ENCODE peak calls at places on chromosomes 7 and 10, in nine cellular contexts. O, I, V, B, N, G, W, K and R are unnamed samples.

GRCh38 chr7:46080595-46081159 is 159.6 kb upstream of the IGFBP3 start:
- DNase-seq in O (no peak), I (no peak), V (no peak), B (no peak), N (no peak), G (no peak), W (no peak), K (no peak), R (no peak)

GRCh38 chr7:17781491-17782215 is 158.6 kb downstream of the SNX13 start:
- DNase-seq in O (peak; percentile 81), I (no peak), V (peak; percentile 38), B (peak; percentile 42), N (peak; percentile 70), G (no peak), W (no peak), K (no peak), R (no peak)

GRCh38 chr10:89262331-89263020 is 10.9 kb upstream of the LIPA start:
- DNase-seq in O (no peak), I (no peak), V (no peak), B (no peak), N (no peak), G (no peak), W (no peak), K (no peak), R (no peak)

GRCh38 chr7:134515569-134516468 is 11.5 kb upstream of the AKR1B10 start:
- DNase-seq in O (peak; percentile 78), I (no peak), V (peak; percentile 87), B (peak; percentile 48), N (peak; percentile 64), G (no peak), W (no peak), K (no peak), R (no peak)

GRCh38 chr10:14588084-14588937 is 186.4 kb downstream of the FAM107B start:
- DNase-seq in O (peak; percentile 96), I (peak; percentile 50), V (no peak), B (peak; percentile 96), N (peak; percentile 89), G (no peak), W (no peak), K (peak; percentile 72), R (no peak)

GRCh38 chr10:93383562-93383981 is 98.6 kb downstream of the MYOF start:
- DNase-seq in O (peak; percentile 91), I (no peak), V (no peak), B (peak; percentile 72), N (peak; percentile 86), G (no peak), W (no peak), K (no peak), R (no peak)

GRCh38 chr7:65927489-65928448 is 54.2 kb downstream of the GUSB start:
- DNase-seq in O (no peak), I (no peak), V (no peak), B (no peak), N (no peak), G (no peak), W (no peak), K (no peak), R (no peak)

GRCh38 chr7:93047514-93048099 is 70.2 kb downstream of the SAMD9 start:
- DNase-seq in O (no peak), I (no peak), V (no peak), B (no peak), N (no peak), G (no peak), W (no peak), K (no peak), R (no peak)

GRCh38 chr10:78277734-78278404 is 244.2 kb downstream of the RPS24 start:
- DNase-seq in O (peak; percentile 9), I (no peak), V (no peak), B (peak; percentile 46), N (no peak), G (peak; percentile 95), W (no peak), K (no peak), R (no peak)

GRCh38 chr7:46932656-46933424 is 649.1 kb downstream of the TNS3 start:
- DNase-seq in O (peak; percentile 91), I (no peak), V (peak; percentile 21), B (peak; percentile 93), N (peak; percentile 79), G (no peak), W (no peak), K (no peak), R (no peak)

GRCh38 chr10:132815161-132815857 is 29.4 kb upstream of the NKX6-2 start:
- DNase-seq in O (no peak), I (no peak), V (no peak), B (no peak), N (no peak), G (peak; percentile 5), W (no peak), K (no peak), R (peak; percentile 9)

GRCh38 chr10:124706462-124706857 is 37.7 kb downstream of the FAM53B start:
- DNase-seq in O (no peak), I (no peak), V (no peak), B (no peak), N (no peak), G (no peak), W (no peak), K (no peak), R (no peak)

GRCh38 chr7:113460067-113460466 is 341.7 kb upstream of the SMIM30 start:
- DNase-seq in O (no peak), I (no peak), V (no peak), B (no peak), N (no peak), G (no peak), W (no peak), K (no peak), R (no peak)

GRCh38 chr10:73494877-73495225 is 973 bp downstream of the PPP3CB start:
- DNase-seq in O (no peak), I (no peak), V (peak; percentile 25), B (no peak), N (no peak), G (no peak), W (no peak), K (no peak), R (no peak)

GRCh38 chr7:3482147-3482921 is 181.3 kb downstream of the SDK1 start:
- DNase-seq in O (peak; percentile 59), I (no peak), V (peak; percentile 69), B (no peak), N (no peak), G (no peak), W (no peak), K (no peak), R (peak; percentile 89)

GRCh38 chr10:92691042-92691590 is 1.4 kb downstream of the HHEX start:
- DNase-seq in O (no peak), I (no peak), V (no peak), B (no peak), N (no peak), G (no peak), W (no peak), K (no peak), R (peak; percentile 67)

GRCh38 chr7:116212859-116213258 is 2.5 kb downstream of the TES start:
- DNase-seq in O (no peak), I (no peak), V (no peak), B (no peak), N (no peak), G (no peak), W (no peak), K (no peak), R (no peak)

GRCh38 chr7:55120501-55121198 is 101.8 kb downstream of the EGFR start:
- DNase-seq in O (no peak), I (no peak), V (no peak), B (no peak), N (no peak), G (no peak), W (no peak), K (no peak), R (no peak)

GRCh38 chr7:135335628-135336139 is 102.0 kb downstream of the STRA8 start:
- DNase-seq in O (peak; percentile 22), I (peak; percentile 13), V (peak; percentile 90), B (no peak), N (no peak), G (peak; percentile 64), W (peak; percentile 1), K (peak; percentile 5), R (peak; percentile 99)

GRCh38 chr10:1661861-1662260 is 75.5 kb downstream of the ADARB2 start:
- DNase-seq in O (no peak), I (no peak), V (no peak), B (no peak), N (no peak), G (no peak), W (no peak), K (no peak), R (peak; percentile 11)

GRCh38 chr7:131300572-131301466 is 26.9 kb upstream of the MKLN1 start:
- DNase-seq in O (no peak), I (no peak), V (no peak), B (no peak), N (no peak), G (no peak), W (no peak), K (no peak), R (no peak)

GRCh38 chr10:126351021-126351420 is 37.3 kb downstream of the ADAM12 start:
- DNase-seq in O (no peak), I (no peak), V (no peak), B (no peak), N (no peak), G (no peak), W (no peak), K (no peak), R (no peak)

GRCh38 chr10:90447836-90448235 is 410.0 kb downstream of the HTR7 start:
- DNase-seq in O (no peak), I (no peak), V (no peak), B (no peak), N (no peak), G (no peak), W (no peak), K (no peak), R (no peak)